ENCODE peak calls at places on chromosomes 1 and 21, in eight cellular contexts. L, X, G, U, I, M, S and N are unnamed samples.

GRCh38 chr1:165635329-165635728 is 4.3 kb downstream of the MGST3 start:
- DNase-seq in U (no peak), G (no peak), X (no peak), I (no peak), S (no peak), M (no peak), L (no peak), N (no peak)

GRCh38 chr1:23556661-23557470 is 2.4 kb downstream of the ID3 start:
- DNase-seq in I (peak; percentile 33), S (peak; percentile 64), L (no peak), X (no peak), M (peak; percentile 90), G (peak; percentile 72), U (no peak), N (no peak)

GRCh38 chr1:224203243-224204016 is 20.4 kb downstream of the DEGS1 start:
- DNase-seq in M (peak; percentile 36), L (peak; percentile 30), G (peak; percentile 81), I (no peak), X (peak; percentile 40), S (peak; percentile 51), U (peak; percentile 64), N (peak; percentile 24)

GRCh38 chr1:8281843-8282509 is 35.9 kb upstream of the SLC45A1 start:
- DNase-seq in M (no peak), G (no peak), I (no peak), S (no peak), X (no peak), U (no peak), L (no peak), N (no peak)

GRCh38 chr1:50333595-50333974 is 89.7 kb downstream of the DMRTA2 start:
- DNase-seq in L (peak; percentile 71), I (peak; percentile 68), U (peak; percentile 45), X (peak; percentile 40), M (peak; percentile 55), S (no peak), G (peak; percentile 13), N (peak; percentile 88)

GRCh38 chr1:226061793-226062557 is 541 bp upstream of the H3-3A start:
- DNase-seq in M (peak; percentile 80), G (peak; percentile 68), U (peak; percentile 85), X (peak; percentile 95), S (no peak), I (peak; percentile 43), L (peak; percentile 92), N (no peak)

GRCh38 chr1:110440877-110441276 is 10.1 kb upstream of the PROK1 start:
- DNase-seq in M (peak; percentile 56), S (peak; percentile 20), X (no peak), L (peak; percentile 43), I (no peak), G (peak; percentile 41), U (no peak), N (no peak)

GRCh38 chr1:11286735-11287410 is 13.9 kb downstream of the UBIAD1 start:
- DNase-seq in M (no peak), S (no peak), G (peak; percentile 78), L (no peak), X (no peak), I (no peak), U (no peak), N (no peak)

GRCh38 chr1:923131-923990 is at the start of gene SAMD11:
- DNase-seq in G (peak; percentile 69), U (peak; percentile 88), M (peak; percentile 87), L (peak; percentile 90), X (peak; percentile 85), S (peak; percentile 46), I (peak; percentile 61), N (no peak)

GRCh38 chr1:229253170-229253974 is 17.5 kb upstream of the RAB4A start:
- DNase-seq in I (peak; percentile 38), X (peak; percentile 48), G (peak; percentile 83), S (no peak), M (peak; percentile 83), L (peak; percentile 47), U (no peak), N (no peak)

GRCh38 chr1:152855661-152856060 is 4.1 kb upstream of the LCE7A start:
- DNase-seq in G (no peak), M (peak; percentile 9), U (no peak), X (no peak), I (no peak), S (no peak), L (no peak), N (no peak)

GRCh38 chr1:201500670-201501120 is 6.2 kb downstream of the CSRP1 start:
- DNase-seq in L (no peak), I (no peak), S (no peak), M (no peak), U (no peak), G (no peak), X (no peak), N (no peak)

GRCh38 chr1:48674641-48675040 is 102.0 kb downstream of the BEND5 start:
- DNase-seq in I (no peak), G (peak; percentile 89), M (peak; percentile 85), U (no peak), X (peak; percentile 39), S (no peak), L (peak; percentile 27), N (no peak)

GRCh38 chr1:33372677-33373076 is 51.8 kb upstream of the A3GALT2 start:
- DNase-seq in X (no peak), U (no peak), I (no peak), G (no peak), M (no peak), S (no peak), L (no peak), N (no peak)

DNA sequence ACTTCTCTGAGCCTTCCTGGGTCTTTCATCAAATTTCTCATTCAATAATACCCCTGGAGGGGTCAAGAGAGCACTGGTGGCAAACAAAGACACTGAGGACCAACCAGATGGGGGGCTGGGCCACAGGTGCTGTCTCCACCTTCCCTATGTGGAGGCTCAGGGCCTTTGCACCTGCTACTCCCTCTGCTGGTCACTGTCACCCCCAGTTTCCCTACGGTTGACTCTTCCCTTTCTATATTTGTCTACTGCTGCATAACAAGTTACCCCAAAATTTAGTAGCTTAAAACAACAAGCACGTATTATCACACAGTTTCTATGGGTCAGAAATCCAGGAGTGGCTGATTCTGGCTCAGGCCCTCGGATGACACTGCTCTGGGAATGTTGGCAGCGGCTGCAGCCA is 138.8 kb upstream of the RUNX3 start:
- DNase-seq in L (no peak), M (no peak), X (no peak), S (no peak), U (no peak), I (peak; percentile 41), G (no peak), N (peak; percentile 44)
- TF ChIP-seq CTCF in L (no peak), M (no peak), X (peak; percentile 18), S (peak; percentile 3), U (no peak), I (peak; percentile 53), G (peak; percentile 10), N (peak; percentile 32)

GRCh38 chr1:55380313-55380970 is 165.3 kb upstream of the USP24 start:
- DNase-seq in I (no peak), X (no peak), S (no peak), G (no peak), M (no peak), L (no peak), U (no peak), N (no peak)

GRCh38 chr1:55376894-55377293 is 161.7 kb upstream of the USP24 start:
- DNase-seq in S (no peak), G (no peak), L (no peak), M (no peak), X (no peak), U (no peak), I (no peak), N (no peak)

GRCh38 chr1:55381491-55381890 is 166.3 kb upstream of the USP24 start:
- DNase-seq in M (no peak), L (no peak), I (no peak), G (no peak), U (no peak), S (no peak), X (no peak), N (no peak)

GRCh38 chr1:55375617-55376258 is 160.6 kb upstream of the USP24 start:
- DNase-seq in U (no peak), I (peak; percentile 46), M (peak; percentile 52), S (no peak), G (peak; percentile 70), X (peak; percentile 65), L (peak; percentile 61), N (peak; percentile 61)

GRCh38 chr1:55378582-55378981 is 163.4 kb upstream of the USP24 start:
- DNase-seq in U (peak; percentile 60), S (no peak), L (no peak), I (peak; percentile 57), G (peak; percentile 61), X (no peak), M (peak; percentile 54), N (peak; percentile 16)
- TF ChIP-seq CTCF in U (no peak), S (peak; percentile 71), L (no peak), I (peak; percentile 57), G (peak; percentile 84), X (peak; percentile 42), M (peak; percentile 63), N (peak; percentile 32)

GRCh38 chr1:199688133-199688676 is 339.3 kb upstream of the NR5A2 start:
- DNase-seq in U (no peak), S (no peak), M (no peak), L (no peak), X (no peak), I (no peak), G (no peak), N (no peak)

GRCh38 chr1:199684686-199685273 is 342.7 kb upstream of the NR5A2 start:
- DNase-seq in M (peak; percentile 72), S (peak; percentile 49), X (peak; percentile 46), G (peak; percentile 78), I (peak; percentile 45), L (peak; percentile 63), U (no peak), N (peak; percentile 18)

GRCh38 chr1:199685369-199685768 is 342.1 kb upstream of the NR5A2 start:
- DNase-seq in U (no peak), M (peak; percentile 72), L (no peak), G (peak; percentile 71), S (peak; percentile 40), X (no peak), I (no peak), N (no peak)

GRCh38 chr1:199688774-199689173 is 338.7 kb upstream of the NR5A2 start:
- DNase-seq in I (no peak), U (no peak), G (no peak), L (no peak), M (no peak), X (no peak), S (no peak), N (no peak)

GRCh38 chr1:199687321-199687720 is 340.2 kb upstream of the NR5A2 start:
- DNase-seq in X (no peak), S (no peak), M (peak; percentile 57), I (no peak), U (no peak), G (peak; percentile 41), L (no peak), N (no peak)
- TF ChIP-seq CTCF in X (no peak), S (no peak), M (no peak), I (no peak), U (no peak), G (no peak), L (no peak), N (no peak)

DNA sequence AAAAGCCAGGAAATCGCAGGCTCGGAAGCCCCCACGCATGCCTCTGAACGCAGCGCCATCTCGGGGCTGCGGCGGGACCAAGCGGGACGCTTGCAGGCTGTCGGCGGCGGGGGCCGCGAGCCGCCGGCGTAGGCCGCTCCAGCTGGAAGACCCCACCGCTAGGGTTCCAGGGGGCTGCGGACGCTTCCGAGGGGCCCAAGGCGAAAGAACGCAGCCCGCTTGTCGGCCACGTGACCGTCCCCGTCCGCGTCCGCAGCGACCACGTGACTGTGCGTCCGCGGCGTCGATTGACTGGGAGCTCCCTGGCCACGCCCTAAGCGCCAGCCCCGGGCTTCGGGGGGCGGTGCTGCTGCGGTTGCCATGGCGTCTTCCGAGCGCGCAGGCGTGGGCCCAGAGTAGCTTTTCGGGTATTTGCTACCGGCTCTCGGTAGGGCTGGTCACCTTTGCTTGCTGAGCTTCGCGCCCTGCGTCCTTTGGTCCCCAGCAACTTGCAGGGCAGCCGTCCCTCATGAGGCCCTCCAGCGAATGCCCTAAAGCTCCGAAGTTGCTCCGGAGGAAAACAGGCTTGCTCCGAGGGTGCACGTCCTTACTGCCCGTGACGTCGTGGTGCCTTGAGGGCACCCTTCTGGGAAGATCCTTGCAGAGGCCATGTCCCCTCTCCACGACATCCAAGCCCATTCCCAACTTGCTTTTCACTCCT is 197.2 kb downstream of the DYRK1A start:
- DNase-seq in I (peak; percentile 94), G (peak; percentile 90), L (peak; percentile 92), X (peak; percentile 97), S (peak; percentile 65), M (peak; percentile 96), U (peak; percentile 95), N (peak; percentile 95)
- TF ChIP-seq CTCF in I (peak; percentile 45), G (peak; percentile 16), L (no peak), X (peak; percentile 47), S (peak; percentile 41), M (peak; percentile 31), U (no peak), N (no peak)